ENCODE peak calls at places on chromosomes 6 and 20, in four cellular contexts. I is progenitor cell of endocrine pancreas; M is stimulated activated effector memory CD8-positive, alpha-beta T cell treated with anti-CD3 and anti-CD28 coated beads, Interleukin-12 subunit alpha, Interleukin-12 subunit beta, amount 100 ng/mL, for 72 hours; J is GM03348. E is an unnamed sample.

GRCh38 chr6:37897819-37898534 is 78.5 kb downstream of the ZFAND3 start:
- DNase-seq in M (no peak), J (no peak), I (no peak), E (no peak)

GRCh38 chr6:29474996-29475395 is 12.8 kb downstream of the MAS1L start:
- DNase-seq in M (no peak), J (no peak), I (no peak), E (no peak)

GRCh38 chr6:16135078-16135477 is 6.2 kb downstream of the MYLIP start:
- DNase-seq in M (no peak), J (peak; percentile 15), I (no peak), E (no peak)

GRCh38 chr20:62504323-62504722 is 28.5 kb upstream of the GATA5 start:
- DNase-seq in M (no peak), I (no peak), J (no peak), E (no peak)

GRCh38 chr6:73302339-73302738 is 39.3 kb upstream of the KHDC1 start:
- DNase-seq in J (no peak), I (no peak), M (no peak), E (no peak)

GRCh38 chr20:21529863-21530262 is 16.0 kb upstream of the NKX2-2 start:
- DNase-seq in M (no peak), J (no peak), I (no peak), E (peak; percentile 5)

GRCh38 chr6:166586424-166587156 is at the start of gene RAMACL:
- DNase-seq in I (no peak), M (peak; percentile 58), J (no peak), E (no peak)

GRCh38 chr6:105847433-105847832 is 238.7 kb upstream of the PRDM1 start:
- DNase-seq in J (no peak), I (no peak), M (no peak), E (no peak)

GRCh38 chr6:98894810-98895209 is 52.9 kb downstream of the FBXL4 start:
- DNase-seq in M (no peak), J (no peak), I (no peak), E (no peak)

GRCh38 chr6:18976091-18976490 is 588.9 kb downstream of the RNF144B start:
- DNase-seq in M (no peak), I (no peak), J (no peak), E (no peak)

GRCh38 chr6:71886184-71887005 is at the start of gene RIMS1:
- DNase-seq in I (peak; percentile 61), M (no peak), J (peak; percentile 69), E (no peak)

GRCh38 chr20:22499475-22500174 is 84.7 kb downstream of the FOXA2 start:
- DNase-seq in I (no peak), J (no peak), M (no peak), E (no peak)

GRCh38 chr6:15825332-15825930 is 162.6 kb upstream of the DTNBP1 start:
- DNase-seq in J (no peak), I (no peak), M (no peak), E (no peak)

GRCh38 chr20:51767867-51768758 is at the start of gene ATP9A:
- DNase-seq in I (peak; percentile 19), J (peak; percentile 82), M (peak; percentile 51), E (no peak)

GRCh38 chr20:61692476-61692875 is 373.2 kb downstream of the TAF4 start:
- DNase-seq in M (no peak), J (peak; percentile 61), I (no peak), E (no peak)

GRCh38 chr20:50313223-50313820 is 122.7 kb downstream of the CEBPB start:
- DNase-seq in J (peak; percentile 74), I (no peak), M (no peak), E (no peak)

GRCh38 chr20:32959351-32960221 is 44.6 kb downstream of the SUN5 start:
- DNase-seq in M (no peak), I (no peak), J (peak; percentile 2), E (no peak)

GRCh38 chr6:47852727-47853126 is 70.9 kb downstream of the OPN5 start:
- DNase-seq in I (no peak), M (no peak), J (no peak), E (no peak)

GRCh38 chr20:50085481-50086365 is 27.2 kb downstream of the UBE2V1 start:
- DNase-seq in J (peak; percentile 80), I (no peak), M (no peak), E (no peak)

GRCh38 chr20:58986968-58987517 is 6.0 kb downstream of the NELFCD start:
- DNase-seq in I (no peak), J (no peak), M (no peak), E (no peak)

GRCh38 chr6:10451828-10452509 is 37.1 kb upstream of the TFAP2A start:
- DNase-seq in J (peak; percentile 86), M (no peak), I (no peak), E (peak; percentile 90)

GRCh38 chr6:121485359-121485809 is 49.9 kb downstream of the GJA1 start:
- DNase-seq in I (no peak), M (no peak), J (no peak), E (peak; percentile 53)

GRCh38 chr6:79137671-79138070 is 59.6 kb upstream of the PHIP start:
- DNase-seq in I (no peak), J (no peak), M (no peak), E (no peak)

GRCh38 chr6:17871169-17871479 is 116.3 kb downstream of the KIF13A start:
- DNase-seq in J (no peak), M (no peak), I (no peak), E (no peak)

GRCh38 chr6:147751232-147751631 is 242.7 kb downstream of the SAMD5 start:
- DNase-seq in I (no peak), M (no peak), J (no peak), E (no peak)

GRCh38 chr6:42642794-42643193 is 79.0 kb downstream of the UBR2 start:
- DNase-seq in M (no peak), J (no peak), I (no peak), E (no peak)

GRCh38 chr6:40763001-40763400 is 175.8 kb upstream of the LRFN2 start:
- DNase-seq in I (no peak), J (no peak), M (no peak), E (no peak)

GRCh38 chr6:25946631-25947030 is 16.0 kb upstream of the TRIM38 start:
- DNase-seq in I (no peak), J (no peak), M (no peak), E (no peak)

GRCh38 chr6:33820243-33820642 is 16.4 kb upstream of the MLN start:
- DNase-seq in I (no peak), J (no peak), M (no peak), E (no peak)

GRCh38 chr20:60040471-60041162 is 82.4 kb downstream of the CDH26 start:
- DNase-seq in M (no peak), J (no peak), I (no peak), E (no peak)

GRCh38 chr20:37394543-37395410 is 48.8 kb downstream of the SRC start:
- DNase-seq in M (no peak), I (no peak), J (peak; percentile 47), E (no peak)

GRCh38 chr20:63782051-63782471 is 42.5 kb downstream of the SLC2A4RG start:
- DNase-seq in M (peak; percentile 69), J (no peak), I (no peak), E (no peak)

GRCh38 chr20:34747479-34747878 is 43.3 kb downstream of the TP53INP2 start:
- DNase-seq in J (no peak), M (no peak), I (no peak), E (no peak)

GRCh38 chr6:8415305-8415704 is 20.0 kb downstream of the SLC35B3 start:
- DNase-seq in M (no peak), I (no peak), J (no peak), E (no peak)

GRCh38 chr6:44221961-44222335 is 1.4 kb upstream of the SLC29A1 start:
- DNase-seq in M (no peak), J (no peak), I (no peak), E (no peak)

GRCh38 chr20:47551841-47552240 is 50.2 kb downstream of the NCOA3 start:
- DNase-seq in M (no peak), I (no peak), J (no peak), E (no peak)

GRCh38 chr6:47153066-47153755 is 111.1 kb upstream of the ADGRF1 start:
- DNase-seq in I (no peak), J (peak; percentile 55), M (no peak), E (no peak)

E was measured in SJSA1.